ENCODE peak calls at places on chromosomes 2 and 18, in nine cellular contexts. J is epithelial cell of proximal tubule; D is naive thymus-derived CD4-positive, alpha-beta T cell; Q is omental fat pad; L is germinal center; U is HEK293T; Z is SIG-M5; K is GF-D8; O is H7. V is an unnamed sample.

GRCh38 chr18:72601481-72601880 is 57.3 kb upstream of the CBLN2 start:
- DNase-seq in J (no peak), D (no peak), Q (no peak), L (no peak), U (no peak), Z (no peak), K (no peak), O (no peak), V (no peak)

GRCh38 chr2:121076885-121077549 is 208.0 kb downstream of the TFCP2L1 start:
- DNase-seq in J (no peak), D (peak), Q (peak), L (peak), U (peak), Z (no peak), K (no peak), O (peak), V (no peak)

GRCh38 chr2:217928324-217929293 is 74.2 kb downstream of the TNS1 start:
- DNase-seq in J (no peak), D (no peak), Q (no peak), L (no peak), U (no peak), Z (no peak), K (no peak), O (no peak), V (no peak)

GRCh38 chr2:70043252-70043875 is 43.9 kb upstream of the PCBP1 start:
- DNase-seq in J (no peak), D (peak), Q (no peak), L (no peak), U (no peak), Z (no peak), K (peak), O (no peak), V (no peak)

GRCh38 chr2:85995648-85996529 is 107.1 kb upstream of the ST3GAL5 start:
- DNase-seq in J (no peak), D (peak), Q (no peak), L (no peak), U (no peak), Z (no peak), K (no peak), O (no peak), V (no peak)

GRCh38 chr2:61450144-61450543 is 20.7 kb downstream of the USP34 start:
- DNase-seq in J (peak), D (no peak), Q (no peak), L (no peak), U (no peak), Z (no peak), K (peak), O (no peak), V (no peak)

GRCh38 chr2:3470166-3470651 is 49.1 kb downstream of the ADI1 start:
- DNase-seq in J (peak), D (no peak), Q (no peak), L (no peak), U (no peak), Z (no peak), K (no peak), O (no peak), V (no peak)

GRCh38 chr2:84741182-84741822 is 139.6 kb downstream of the TRABD2A start:
- DNase-seq in J (no peak), D (peak), Q (no peak), L (peak), U (peak), Z (no peak), K (no peak), O (peak), V (peak)

GRCh38 chr2:226838758-226839555 is 3.1 kb downstream of the RHBDD1 start:
- DNase-seq in J (no peak), D (no peak), Q (no peak), L (peak), U (no peak), Z (no peak), K (no peak), O (no peak), V (no peak)

GRCh38 chr2:237299897-237300296 is 114.1 kb downstream of the COL6A3 start:
- DNase-seq in J (peak), D (no peak), Q (no peak), L (no peak), U (no peak), Z (no peak), K (no peak), O (no peak), V (no peak)

GRCh38 chr2:86028763-86029381 is 76.8 kb downstream of the POLR1A start:
- DNase-seq in J (no peak), D (no peak), Q (peak), L (no peak), U (no peak), Z (no peak), K (no peak), O (no peak), V (no peak)

GRCh38 chr2:239537633-239538356 is 137.0 kb upstream of the HDAC4 start:
- DNase-seq in J (no peak), D (no peak), Q (no peak), L (no peak), U (no peak), Z (no peak), K (no peak), O (no peak), V (no peak)

GRCh38 chr18:40293311-40293710 is 1661.7 kb upstream of the PIK3C3 start:
- DNase-seq in J (no peak), D (no peak), Q (no peak), L (no peak), U (no peak), Z (no peak), K (no peak), O (no peak), V (no peak)

GRCh38 chr18:41761329-41762028 is 193.6 kb upstream of the PIK3C3 start:
- DNase-seq in J (peak), D (no peak), Q (no peak), L (no peak), U (no peak), Z (no peak), K (no peak), O (no peak), V (no peak)

V was measured in Panc1.